ENCODE peak calls at places on chromosomes 12 and 14, in ten cellular contexts. X, Q, D, G, H, W, M, F, Z and S are unnamed samples.

GRCh38 chr14:79915411-79915810 is 295.9 kb downstream of the DIO2 start:
- DNase-seq in X (no peak), Q (no peak), D (no peak), G (no peak), H (no peak), W (no peak), M (no peak), F (no peak), Z (no peak), S (no peak)

GRCh38 chr12:66573605-66574004 is 105.3 kb downstream of the GRIP1 start:
- DNase-seq in X (no peak), Q (no peak), D (no peak), G (no peak), H (no peak), W (no peak), M (no peak), F (no peak), Z (no peak), S (no peak)

GRCh38 chr12:117640511-117640910 is 279.1 kb upstream of the NOS1 start:
- DNase-seq in X (no peak), Q (no peak), D (no peak), G (no peak), H (no peak), W (no peak), M (no peak), F (no peak), Z (no peak), S (no peak)

GRCh38 chr12:62785941-62786559 is 148.9 kb downstream of the PPM1H start:
- DNase-seq in X (no peak), Q (peak; percentile 41), D (peak; percentile 92), G (peak; percentile 60), H (peak; percentile 94), W (no peak), M (no peak), F (peak; percentile 55), Z (no peak), S (peak; percentile 91)

GRCh38 chr12:53274445-53274844 is 6.3 kb downstream of the ESPL1 start:
- DNase-seq in X (no peak), Q (no peak), D (no peak), G (peak; percentile 32), H (no peak), W (no peak), M (no peak), F (no peak), Z (no peak), S (no peak)

GRCh38 chr12:115227137-115227615 is 543.2 kb upstream of the TBX3 start:
- DNase-seq in X (no peak), Q (no peak), D (peak; percentile 93), G (peak; percentile 90), H (peak; percentile 73), W (no peak), M (no peak), F (no peak), Z (no peak), S (peak; percentile 33)

GRCh38 chr14:96576937-96577336 is 74.8 kb downstream of the PAPOLA start:
- DNase-seq in X (no peak), Q (no peak), D (no peak), G (no peak), H (no peak), W (no peak), M (no peak), F (no peak), Z (no peak), S (no peak)

GRCh38 chr12:111076199-111076598 is 155.8 kb upstream of the MYL2 start:
- DNase-seq in X (no peak), Q (no peak), D (no peak), G (no peak), H (no peak), W (no peak), M (no peak), F (no peak), Z (no peak), S (no peak)

GRCh38 chr12:116002890-116003536 is 274.5 kb downstream of the MED13L start:
- DNase-seq in X (no peak), Q (no peak), D (no peak), G (no peak), H (no peak), W (no peak), M (no peak), F (no peak), Z (no peak), S (no peak)

GRCh38 chr14:51396222-51396815 is 156.3 kb downstream of the TMX1 start:
- DNase-seq in X (no peak), Q (no peak), D (peak; percentile 99), G (peak; percentile 66), H (peak; percentile 96), W (no peak), M (no peak), F (no peak), Z (no peak), S (peak; percentile 50)

GRCh38 chr14:60722836-60723217 is 1.3 kb downstream of the SIX4 start:
- DNase-seq in X (no peak), Q (no peak), D (no peak), G (no peak), H (peak; percentile 58), W (peak; percentile 67), M (no peak), F (no peak), Z (no peak), S (peak; percentile 10)

GRCh38 chr12:94100990-94101901 is 47.1 kb upstream of the PLXNC1 start:
- DNase-seq in X (peak; percentile 87), Q (peak; percentile 65), D (peak; percentile 77), G (peak; percentile 86), H (peak; percentile 73), W (peak; percentile 79), M (peak; percentile 58), F (peak; percentile 72), Z (peak; percentile 64), S (peak; percentile 49)

GRCh38 chr14:73245401-73246325 is 8.4 kb downstream of the PAPLN start:
- DNase-seq in X (peak; percentile 67), Q (no peak), D (no peak), G (peak; percentile 71), H (peak; percentile 24), W (peak; percentile 43), M (no peak), F (peak; percentile 65), Z (peak; percentile 17), S (no peak)

GRCh38 chr14:33617154-33617553 is 333.7 kb downstream of the EGLN3 start:
- DNase-seq in X (no peak), Q (peak; percentile 72), D (no peak), G (no peak), H (peak; percentile 87), W (peak; percentile 82), M (no peak), F (no peak), Z (no peak), S (peak; percentile 49)

GRCh38 chr14:70744631-70745030 is 64.7 kb downstream of the MAP3K9 start:
- DNase-seq in X (no peak), Q (no peak), D (no peak), G (no peak), H (no peak), W (no peak), M (no peak), F (no peak), Z (no peak), S (no peak)

GRCh38 chr14:22657861-22658260 is 13.7 kb upstream of the OR6J1 start:
- DNase-seq in X (no peak), Q (no peak), D (peak; percentile 71), G (no peak), H (peak; percentile 70), W (peak; percentile 30), M (no peak), F (peak; percentile 36), Z (no peak), S (peak; percentile 25)

GRCh38 chr14:65462411-65462810 is 49.9 kb downstream of the FUT8 start:
- DNase-seq in X (no peak), Q (no peak), D (peak; percentile 52), G (no peak), H (peak; percentile 84), W (no peak), M (no peak), F (no peak), Z (no peak), S (peak; percentile 10)

GRCh38 chr12:12990700-12991468 is 9.2 kb downstream of the HEBP1 start:
- DNase-seq in X (no peak), Q (no peak), D (no peak), G (no peak), H (peak; percentile 20), W (no peak), M (no peak), F (no peak), Z (no peak), S (no peak)

GRCh38 chr12:117692512-117692911 is 276.3 kb downstream of the KSR2 start:
- DNase-seq in X (no peak), Q (no peak), D (no peak), G (no peak), H (no peak), W (no peak), M (no peak), F (no peak), Z (no peak), S (no peak)

GRCh38 chr12:8658361-8658760 is 4.3 kb downstream of the MFAP5 start:
- DNase-seq in X (no peak), Q (no peak), D (peak; percentile 56), G (no peak), H (peak; percentile 80), W (no peak), M (no peak), F (no peak), Z (no peak), S (peak; percentile 27)